ENCODE peak calls at places on chromosome 13, in four cellular contexts. J, Y, E and Z are unnamed samples. For H3K4me1, the result is how much of the 10 kb centered on the place peaks cover.

GRCh38 chr13:106484084-106484754 is 51.2 kb downstream of the EFNB2 start:
- DNase-seq in Y (no peak), E (no peak), J (no peak), Z (no peak)

GRCh38 chr13:95710313-95710712 is 33.4 kb downstream of the DNAJC3 start:
- DNase-seq in E (no peak), J (no peak), Y (no peak), Z (no peak)

GRCh38 chr13:59425211-59425721 is 738.5 kb downstream of the DIAPH3 start:
- DNase-seq in J (no peak), Y (no peak), E (no peak), Z (no peak)

GRCh38 chr13:114096811-114097503 is 35.5 kb downstream of the RASA3 start:
- DNase-seq in Y (no peak), E (no peak), J (no peak), Z (no peak)

GRCh38 chr13:83702021-83702420 is 180.3 kb downstream of the SLITRK1 start:
- DNase-seq in J (no peak), E (no peak), Y (no peak), Z (no peak)

GRCh38 chr13:109000207-109000606 is 370.8 kb downstream of the MYO16 start:
- DNase-seq in E (no peak), J (no peak), Y (no peak), Z (no peak)

GRCh38 chr13:34942732-34943674 is 933 bp downstream of the NBEA start:
- DNase-seq in E (no peak), J (peak), Y (no peak), Z (no peak)

GRCh38 chr13:21868823-21869222 is 197.9 kb downstream of the FGF9 start:
- DNase-seq in J (no peak), Y (no peak), E (no peak), Z (no peak)

GRCh38 chr13:27791146-27791900 is 960 bp upstream of the GSX1 start:
- DNase-seq in E (no peak), J (no peak), Y (no peak), Z (no peak)

GRCh38 chr13:25738797-25739196 is 313.0 kb downstream of the SHISA2 start:
- DNase-seq in E (no peak), Y (no peak), J (no peak), Z (no peak)

GRCh38 chr13:99980201-99981114 is 1.1 kb upstream of the ZIC2 start:
- DNase-seq in Y (no peak), E (no peak), J (peak), Z (peak)

GRCh38 chr13:30744056-30744684 is 8.8 kb downstream of the ALOX5AP start:
- DNase-seq in J (peak), Y (no peak), E (peak), Z (peak)

GRCh38 chr13:26976336-26976735 is 195.3 kb downstream of the USP12 start:
- DNase-seq in J (no peak), Y (no peak), E (no peak), Z (no peak)

GRCh38 chr13:83248751-83249150 is 633.5 kb downstream of the SLITRK1 start:
- DNase-seq in E (no peak), J (no peak), Y (no peak), Z (no peak)

GRCh38 chr13:76361868-76362267 is 524.3 kb downstream of the KCTD12 start:
- DNase-seq in E (no peak), J (no peak), Y (no peak), Z (no peak)

GRCh38 chr13:36536546-36536945 is 104.3 kb downstream of the CCNA1 start:
- DNase-seq in E (no peak), J (no peak), Y (no peak), Z (no peak)

GRCh38 chr13:113179374-113180230 is 21.2 kb downstream of the PROZ start:
- DNase-seq in E (no peak), J (no peak), Y (no peak), Z (peak)

GRCh38 chr13:44402902-44403719 is 29.5 kb downstream of the SERP2 start:
- DNase-seq in Y (no peak), E (no peak), J (peak), Z (no peak)

GRCh38 chr13:30908416-30908980 is 2.4 kb downstream of the MEDAG start:
- DNase-seq in Y (no peak), J (no peak), E (no peak), Z (no peak)

GRCh38 chr13:105139380-105140285 is 1395.8 kb downstream of the EFNB2 start:
- DNase-seq in E (peak), J (peak), Y (no peak), Z (peak)

GRCh38 chr13:92573467-92574057 is 653.0 kb upstream of the GPC6 start:
- DNase-seq in J (no peak), Y (peak), E (no peak), Z (no peak)

GRCh38 chr13:59728896-59729545 is 434.7 kb downstream of the DIAPH3 start:
- DNase-seq in Y (no peak), J (no peak), E (no peak), Z (no peak)

GRCh38 chr13:37385248-37385647 is 213.3 kb downstream of the POSTN start:
- DNase-seq in J (no peak), E (no peak), Y (peak), Z (no peak)

GRCh38 chr13:20353973-20354372 is 121.9 kb upstream of the GJB6 start:
- DNase-seq in J (no peak), Y (no peak), E (no peak), Z (no peak)

GRCh38 chr13:106100261-106100919 is 435.1 kb downstream of the EFNB2 start:
- DNase-seq in E (no peak), Y (peak), J (peak), Z (no peak)

GRCh38 chr13:113929628-113930615 is 44.0 kb downstream of the C13orf46 start:
- DNase-seq in Y (no peak), E (no peak), J (no peak), Z (no peak)

GRCh38 chr13:39766464-39767167 is 111.2 kb downstream of the COG6 start:
- DNase-seq in Y (no peak), E (no peak), J (no peak), Z (no peak)

GRCh38 chr13:38543561-38543960 is 143.3 kb upstream of the FREM2 start:
- DNase-seq in Y (no peak), J (no peak), E (no peak), Z (no peak)

GRCh38 chr13:98486412-98486811 is 90.5 kb downstream of the STK24 start:
- DNase-seq in Y (no peak), E (no peak), J (no peak), Z (no peak)
- H3K4me1 ChIP-seq in Y (under half), E (half or more), J (under half), Z (under half)

DNA sequence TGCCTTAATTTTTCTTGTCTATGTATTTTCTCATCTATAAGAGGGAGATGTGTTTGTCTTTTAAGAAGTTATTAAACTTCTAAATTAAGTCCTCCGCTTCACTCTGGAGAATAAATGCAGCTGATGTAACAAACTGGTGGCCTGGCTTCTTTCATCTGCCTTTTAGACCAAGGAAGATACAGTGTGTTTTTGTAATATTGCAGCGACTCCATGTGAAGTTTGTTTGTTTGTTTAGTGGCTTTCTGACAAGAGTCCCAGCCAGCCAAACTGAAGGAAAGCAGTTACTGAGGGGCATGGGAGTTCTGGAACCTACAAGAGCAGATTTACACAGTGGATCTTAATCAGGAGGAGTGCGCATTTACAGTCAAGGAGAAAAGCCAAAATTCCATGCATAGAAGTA is 56.4 kb downstream of the KLF12 start:
- DNase-seq in J (no peak), E (no peak), Y (no peak), Z (no peak)
- H3K4me1 ChIP-seq in J (under half), E (under half), Y (under half), Z (under half)

GRCh38 chr13:41502676-41503075 is 45.3 kb downstream of the RGCC start:
- DNase-seq in E (no peak), J (no peak), Y (no peak), Z (no peak)

GRCh38 chr13:41501281-41501680 is 43.9 kb downstream of the RGCC start:
- DNase-seq in J (no peak), Y (no peak), E (no peak), Z (no peak)

GRCh38 chr13:41499452-41499851 is 42.1 kb downstream of the RGCC start:
- DNase-seq in Y (no peak), E (no peak), J (no peak), Z (no peak)

GRCh38 chr13:41502021-41502420 is 44.7 kb downstream of the RGCC start:
- DNase-seq in Y (no peak), E (no peak), J (no peak), Z (no peak)

GRCh38 chr13:41500501-41500900 is 43.2 kb downstream of the RGCC start:
- DNase-seq in Y (no peak), E (no peak), J (no peak), Z (peak)
- H3K4me1 ChIP-seq in Y (under half), E (under half), J (under half), Z (half or more)

GRCh38 chr13:110294146-110294545 is 12.8 kb downstream of the COL4A1 start:
- DNase-seq in E (no peak), Y (no peak), J (no peak), Z (no peak)
- H3K4me1 ChIP-seq in E (under half), Y (under half), J (under half), Z (under half)

GRCh38 chr13:33109801-33110200 is 93.6 kb downstream of the KL start:
- DNase-seq in E (no peak), J (no peak), Y (no peak), Z (no peak)
- H3K4me1 ChIP-seq in E (under half), J (under half), Y (under half), Z (under half)

DNA sequence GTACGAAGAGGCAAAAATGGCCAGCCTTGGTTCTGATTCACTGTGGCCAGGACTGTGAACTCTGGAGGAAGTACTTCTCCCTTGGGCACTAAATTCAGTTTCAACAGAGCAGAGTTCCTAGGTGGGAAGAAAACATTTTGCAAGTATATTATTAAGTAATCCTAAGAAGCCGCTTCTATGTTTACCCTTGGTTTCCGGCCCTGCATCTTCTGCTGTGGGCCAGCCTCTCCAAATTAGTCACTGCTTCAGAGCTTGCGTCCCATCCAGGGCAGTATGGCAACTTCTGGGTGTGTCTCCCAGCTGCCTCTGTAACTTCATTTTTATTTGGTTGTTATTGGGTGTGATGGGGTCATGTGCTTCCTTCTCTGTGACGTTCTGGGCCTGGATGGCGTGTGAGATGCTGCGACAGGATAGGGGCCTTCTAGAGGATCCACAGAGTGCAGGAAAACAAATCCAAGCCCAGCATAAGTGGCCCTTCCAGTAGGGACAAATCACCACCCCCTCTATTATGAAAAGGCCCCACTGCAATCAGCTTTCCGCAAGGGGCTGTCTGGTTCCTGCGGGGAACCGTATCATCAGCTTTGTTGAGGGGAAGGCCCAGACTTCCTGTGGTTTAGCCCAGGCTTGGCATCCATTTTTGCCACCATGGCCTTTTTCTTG is 55.1 kb upstream of the C1QTNF9 start:
- DNase-seq in Y (no peak), E (peak), J (no peak), Z (no peak)
- H3K4me1 ChIP-seq in Y (under half), E (half or more), J (under half), Z (half or more)

GRCh38 chr13:48161530-48162179 is 66.8 kb upstream of the MED4 start:
- DNase-seq in J (peak), Y (no peak), E (no peak), Z (no peak)
- H3K4me1 ChIP-seq in J (under half), Y (under half), E (under half), Z (under half)

DNA sequence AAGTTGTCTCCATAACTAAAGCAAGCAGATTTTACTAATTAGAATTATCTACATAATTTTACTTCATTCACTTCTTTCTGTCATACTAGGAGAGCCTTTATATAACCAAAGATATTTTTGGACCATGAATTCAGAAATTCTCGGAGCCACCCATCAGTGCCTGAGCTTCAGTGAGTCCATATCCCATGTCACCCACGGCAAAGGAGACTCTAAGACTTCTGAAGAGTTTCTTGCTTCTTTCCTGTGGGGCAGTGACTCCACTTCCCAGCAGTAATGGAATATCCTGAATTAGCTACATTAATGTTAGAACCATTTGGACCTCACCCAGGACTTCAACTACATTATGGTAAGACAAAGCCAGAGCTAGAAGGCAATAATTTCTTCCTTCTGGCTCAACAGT is 8.2 kb downstream of the STARD13 start:
- DNase-seq in J (no peak), Y (no peak), E (no peak), Z (no peak)
- H3K4me1 ChIP-seq in J (under half), Y (under half), E (under half), Z (under half)